ENCODE peak calls at places on chromosomes 1 and 21, in four cellular contexts. One of them, this sample, is unnamed.

GRCh38 chr1:74963120-74963519 is 171.1 kb upstream of the LHX8 start:
- DNase-seq in activated naive CD4-positive, alpha-beta T cell: no peak
- DNase-seq in GM23248: no peak
- DNase-seq in A172: no peak
- DNase-seq in this sample: no peak

GRCh38 chr21:42125571-42126544 is 54.7 kb downstream of the UMODL1 start:
- DNase-seq in activated naive CD4-positive, alpha-beta T cell: no peak
- DNase-seq in A172: peak
- DNase-seq in GM23248: peak
- DNase-seq in this sample: no peak

GRCh38 chr1:162487241-162487640 is 10.4 kb upstream of the UHMK1 start:
- DNase-seq in GM23248: no peak
- DNase-seq in A172: no peak
- DNase-seq in activated naive CD4-positive, alpha-beta T cell: no peak
- DNase-seq in this sample: no peak

GRCh38 chr1:37481289-37482003 is 7.1 kb downstream of the ZC3H12A start:
- DNase-seq in A172: no peak
- DNase-seq in GM23248: peak
- DNase-seq in activated naive CD4-positive, alpha-beta T cell: no peak
- DNase-seq in this sample: no peak

GRCh38 chr1:6991271-6991670 is 206.0 kb downstream of the CAMTA1 start:
- DNase-seq in A172: peak
- DNase-seq in activated naive CD4-positive, alpha-beta T cell: no peak
- DNase-seq in GM23248: peak
- DNase-seq in this sample: no peak

GRCh38 chr1:231828182-231828920 is 201.8 kb downstream of the DISC1 start:
- DNase-seq in A172: peak
- DNase-seq in activated naive CD4-positive, alpha-beta T cell: no peak
- DNase-seq in GM23248: peak
- DNase-seq in this sample: no peak

GRCh38 chr1:233367057-233367759 is 39.7 kb downstream of the MAP3K21 start:
- DNase-seq in GM23248: no peak
- DNase-seq in activated naive CD4-positive, alpha-beta T cell: no peak
- DNase-seq in A172: peak
- DNase-seq in this sample: no peak

GRCh38 chr1:232873931-232874330 is 68.7 kb downstream of the MAP10 start:
- DNase-seq in GM23248: no peak
- DNase-seq in activated naive CD4-positive, alpha-beta T cell: no peak
- DNase-seq in A172: no peak
- DNase-seq in this sample: no peak

GRCh38 chr1:235156265-235156664 is 4.8 kb downstream of the RBM34 start:
- DNase-seq in activated naive CD4-positive, alpha-beta T cell: no peak
- DNase-seq in GM23248: no peak
- DNase-seq in A172: no peak
- DNase-seq in this sample: no peak

GRCh38 chr21:42666918-42667317 is 13.5 kb downstream of the PDE9A start:
- DNase-seq in activated naive CD4-positive, alpha-beta T cell: no peak
- DNase-seq in GM23248: no peak
- DNase-seq in A172: no peak
- DNase-seq in this sample: no peak

GRCh38 chr1:24927886-24928630 is 2.0 kb downstream of the RUNX3 start:
- DNase-seq in A172: no peak
- DNase-seq in GM23248: no peak
- DNase-seq in activated naive CD4-positive, alpha-beta T cell: no peak
- DNase-seq in this sample: no peak

GRCh38 chr1:7902478-7903084 is 38.1 kb downstream of the TNFRSF9 start:
- DNase-seq in GM23248: peak
- DNase-seq in A172: peak
- DNase-seq in activated naive CD4-positive, alpha-beta T cell: no peak
- DNase-seq in this sample: no peak